ENCODE peak calls at places on chromosomes 6 and 20, in seven cellular contexts. M is neuronal stem cell, X is IMR-90, A is H9, Z is mesendoderm, E is H1, W is trophoblast cell. Y is an unnamed sample.

GRCh38 chr6:18307006-18307405 is 42.7 kb upstream of the DEK start:
- DNase-seq in M (no peak), X (peak; percentile 48), A (peak; percentile 31), Z (peak; percentile 91), E (no peak), W (no peak), Y (peak; percentile 34)

GRCh38 chr6:169811521-169812256 is 60.3 kb downstream of the ERMARD start:
- DNase-seq in M (no peak), X (no peak), A (peak; percentile 19), Z (no peak), E (no peak), W (no peak), Y (no peak)

GRCh38 chr6:81171991-81172740 is 580.3 kb downstream of the TENT5A start:
- DNase-seq in M (no peak), X (peak; percentile 36), A (no peak), Z (peak; percentile 25), E (no peak), W (no peak), Y (peak; percentile 80)

GRCh38 chr6:111096246-111096645 is 8.9 kb downstream of the SLC16A10 start:
- DNase-seq in M (no peak), X (no peak), A (no peak), Z (no peak), E (no peak), W (no peak), Y (no peak)

GRCh38 chr20:10209091-10209490 is 9.5 kb upstream of the SNAP25 start:
- DNase-seq in M (no peak), X (peak; percentile 73), A (no peak), Z (no peak), E (no peak), W (no peak), Y (no peak)

GRCh38 chr20:24492031-24492607 is 22.7 kb downstream of the SYNDIG1 start:
- DNase-seq in M (no peak), X (no peak), A (peak; percentile 62), Z (peak; percentile 85), E (peak; percentile 58), W (no peak), Y (no peak)

GRCh38 chr6:126217497-126217896 is 122.4 kb upstream of the CENPW start:
- DNase-seq in M (no peak), X (no peak), A (no peak), Z (no peak), E (no peak), W (no peak), Y (no peak)

GRCh38 chr20:5001174-5002076 is at the start of gene SLC23A2:
- DNase-seq in M (no peak), X (no peak), A (peak; percentile 53), Z (peak; percentile 31), E (peak; percentile 75), W (peak; percentile 31), Y (peak; percentile 36)

GRCh38 chr6:33318426-33319073 is 1.0 kb upstream of the ZBTB22 start:
- DNase-seq in M (no peak), X (no peak), A (no peak), Z (no peak), E (no peak), W (no peak), Y (no peak)

GRCh38 chr6:27866370-27867050 is 45.7 kb downstream of the OR2B2 start:
- DNase-seq in M (peak; percentile 59), X (peak; percentile 68), A (peak; percentile 45), Z (peak; percentile 90), E (peak; percentile 65), W (no peak), Y (peak; percentile 86)

GRCh38 chr20:18849131-18849530 is 35.5 kb downstream of the SCP2D1 start:
- DNase-seq in M (no peak), X (no peak), A (no peak), Z (no peak), E (no peak), W (no peak), Y (no peak)

GRCh38 chr6:148736779-148737412 is 9.9 kb upstream of the UST start:
- DNase-seq in M (no peak), X (no peak), A (no peak), Z (no peak), E (no peak), W (no peak), Y (no peak)

GRCh38 chr20:35600176-35600995 is 15.2 kb upstream of the SPAG4 start:
- DNase-seq in M (no peak), X (no peak), A (peak; percentile 71), Z (no peak), E (peak; percentile 78), W (no peak), Y (no peak)
- H3K4me2 ChIP-seq in M (peak overlapping the region; percentile 100), X (peak overlapping the region; percentile 84), A (peak overlapping the region; percentile 81), Z (peak overlapping the region; percentile 89), E (peak overlapping the region; percentile 75), W (peak overlapping the region; percentile 75), Y (peak overlapping the region; percentile 95)

DNA sequence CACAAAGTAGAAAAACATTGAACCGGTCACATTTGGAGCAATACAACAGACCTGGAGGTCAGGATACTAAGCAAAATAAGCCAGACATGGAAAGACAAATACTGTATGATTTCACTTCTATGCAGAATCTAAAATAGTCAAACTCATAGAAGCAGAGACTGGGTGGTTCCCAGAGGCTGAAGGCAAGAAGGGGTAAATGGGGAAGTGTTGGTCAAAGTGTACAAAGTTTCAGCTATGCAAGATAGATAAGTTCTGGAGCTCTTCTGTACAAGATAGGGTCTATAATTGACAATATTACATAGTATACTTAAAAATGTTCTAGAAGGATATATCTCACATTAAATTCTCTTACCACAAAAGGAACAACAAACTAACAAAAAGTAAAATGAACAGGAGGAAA is 70.3 kb downstream of the TMEM244 start:
- DNase-seq in M (no peak), X (no peak), A (no peak), Z (no peak), E (no peak), W (no peak), Y (no peak)
- H2AK5ac ChIP-seq in M (no peak overlapping the region), X (no peak overlapping the region), A (no peak overlapping the region), Z (no peak overlapping the region), E (no peak overlapping the region), W (no peak overlapping the region), Y (no peak overlapping the region)

DNA sequence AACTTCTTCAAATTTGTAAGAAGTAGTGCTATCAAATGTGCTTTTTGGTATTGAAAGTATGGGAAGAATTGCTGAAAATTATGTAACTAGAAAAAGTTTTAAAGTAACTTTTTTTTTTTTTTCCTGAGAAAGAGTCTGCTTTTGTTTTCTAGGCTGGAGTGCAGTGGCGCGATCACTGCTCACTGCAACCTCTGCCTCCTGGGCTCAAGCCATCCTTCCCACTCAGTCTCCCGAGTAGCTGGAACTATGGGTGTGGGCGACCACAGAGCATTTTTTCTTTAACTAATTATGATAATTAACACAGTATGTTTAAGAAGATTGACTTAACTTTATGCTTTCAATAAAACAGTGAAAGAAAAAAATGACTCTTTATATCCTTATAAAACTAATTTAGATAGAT is 38.4 kb downstream of the BMP5 start:
- DNase-seq in M (no peak), X (no peak), A (no peak), Z (no peak), E (no peak), W (no peak), Y (no peak)
- H3K4me2 ChIP-seq in M (no peak overlapping the region), X (no peak overlapping the region), A (no peak overlapping the region), Z (no peak overlapping the region), E (no peak overlapping the region), W (no peak overlapping the region), Y (no peak overlapping the region)

DNA sequence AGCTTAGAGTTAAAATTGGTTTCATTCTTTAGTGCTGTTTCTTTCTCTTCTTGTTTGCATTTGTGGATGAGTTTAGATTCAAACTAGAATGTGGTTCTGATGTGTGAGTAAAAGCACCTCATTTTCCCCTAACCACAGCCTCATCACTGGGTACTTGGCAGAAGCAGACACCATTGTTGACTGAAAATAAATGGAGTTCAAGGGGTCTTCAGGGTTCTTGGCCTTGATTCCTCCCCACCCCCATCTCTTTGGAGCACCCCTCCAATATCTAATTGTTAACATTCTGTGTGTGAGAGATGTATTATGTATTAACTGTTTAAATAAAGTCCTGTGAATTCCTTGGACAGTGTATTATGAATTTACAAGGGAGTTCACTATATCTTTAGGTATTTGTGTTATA is 59.6 kb downstream of the JARID2 start:
- DNase-seq in M (no peak), X (no peak), A (no peak), Z (no peak), E (no peak), W (no peak), Y (no peak)
- H2AK5ac ChIP-seq in M (no peak overlapping the region), X (no peak overlapping the region), A (no peak overlapping the region), Z (no peak overlapping the region), E (no peak overlapping the region), W (no peak overlapping the region), Y (no peak overlapping the region)

GRCh38 chr6:4155848-4156466 is 20.6 kb upstream of the ECI2 start:
- DNase-seq in M (peak; percentile 86), X (peak; percentile 86), A (peak; percentile 75), Z (peak; percentile 89), E (peak; percentile 82), W (peak; percentile 73), Y (peak; percentile 85)
- H3K4me2 ChIP-seq in M (no peak overlapping the region), X (no peak overlapping the region), A (no peak overlapping the region), Z (no peak overlapping the region), E (no peak overlapping the region), W (no peak overlapping the region), Y (no peak overlapping the region)